ENCODE peak calls at places on chromosomes 16 and 17, in four cellular contexts. E is Panc1, I is K562, O is HCT116. W is an unnamed sample.

GRCh38 chr16:75591001-75591852 is 25.0 kb downstream of the GABARAPL2 start:
- DNase-seq in O (no peak), E (no peak), I (peak), W (no peak)

GRCh38 chr17:68456529-68457167 is 648 bp downstream of the WIPI1 start:
- DNase-seq in O (peak), E (no peak), I (no peak), W (peak)

GRCh38 chr16:22816475-22816874 is 2.5 kb downstream of the HS3ST2 start:
- DNase-seq in O (no peak), I (no peak), E (no peak), W (no peak)

GRCh38 chr16:83689385-83689831 is 118.4 kb upstream of the HSBP1 start:
- DNase-seq in I (no peak), E (no peak), O (no peak), W (no peak)

GRCh38 chr17:48542956-48543853 is 1.7 kb downstream of the HOXB2 start:
- DNase-seq in O (no peak), E (no peak), I (peak), W (no peak)

GRCh38 chr16:27273670-27274522 is 5.3 kb upstream of the NSMCE1 start:
- DNase-seq in I (no peak), O (peak), E (no peak), W (peak)

GRCh38 chr17:57524790-57525543 is 220.1 kb downstream of the CCDC182 start:
- DNase-seq in E (no peak), I (no peak), O (no peak), W (peak)

GRCh38 chr17:4478318-4478830 is 20.3 kb upstream of the SPNS2 start:
- DNase-seq in O (no peak), E (no peak), I (no peak), W (no peak)

GRCh38 chr17:72788950-72789585 is 303.4 kb downstream of the SLC39A11 start:
- DNase-seq in E (no peak), I (no peak), O (no peak), W (peak)

GRCh38 chr17:82435103-82435502 is 15.4 kb downstream of the CYBC1 start:
- DNase-seq in I (no peak), O (no peak), E (no peak), W (no peak)

GRCh38 chr16:7861891-7862585 is 529.4 kb downstream of the RBFOX1 start:
- DNase-seq in E (no peak), I (no peak), O (no peak), W (no peak)

GRCh38 chr16:4685292-4685691 is 8.1 kb upstream of the NUDT16L1 start:
- DNase-seq in O (no peak), E (no peak), I (no peak), W (no peak)

GRCh38 chr17:2067559-2067958 is 12.7 kb downstream of the HIC1 start:
- DNase-seq in E (no peak), I (no peak), O (no peak), W (no peak)

GRCh38 chr16:2186505-2186904 is 9.9 kb downstream of the CASKIN1 start:
- DNase-seq in O (no peak), E (no peak), I (no peak), W (no peak)

GRCh38 chr17:64984776-64985521 is 65.7 kb upstream of the LRRC37A3 start:
- DNase-seq in I (peak), E (no peak), O (no peak), W (peak)

GRCh38 chr17:10875984-10876555 is 38.2 kb upstream of the PIRT start:
- DNase-seq in O (peak), I (peak), E (peak), W (peak)

GRCh38 chr16:58045096-58045495 is 19.5 kb downstream of the MMP15 start:
- DNase-seq in I (no peak), E (no peak), O (no peak), W (no peak)

GRCh38 chr16:21701271-21701670 is 37.5 kb downstream of the OTOA start:
- DNase-seq in I (no peak), O (no peak), E (no peak), W (no peak)

GRCh38 chr17:33513769-33514168 is 220.7 kb upstream of the ASIC2 start:
- DNase-seq in O (no peak), E (no peak), I (no peak), W (no peak)

GRCh38 chr17:73929860-73930430 is 273.5 kb upstream of the RPL38 start:
- DNase-seq in I (no peak), E (no peak), O (no peak), W (no peak)

GRCh38 chr16:71847096-71847495 is 1.3 kb downstream of the ATXN1L start:
- DNase-seq in E (no peak), I (no peak), O (no peak), W (no peak)

GRCh38 chr17:66580601-66581385 is 254.1 kb upstream of the CACNG5 start:
- DNase-seq in O (no peak), I (peak), E (peak), W (no peak)

GRCh38 chr17:42286411-42287295 is 1.6 kb upstream of the STAT5A start:
- DNase-seq in I (peak), E (no peak), O (no peak), W (no peak)

GRCh38 chr17:13346996-13347762 is 254.6 kb downstream of the HS3ST3A1 start:
- DNase-seq in E (no peak), I (peak), O (peak), W (peak)

GRCh38 chr16:88552166-88552565 is 18.0 kb upstream of the ZC3H18 start:
- DNase-seq in I (no peak), O (no peak), E (no peak), W (no peak)

GRCh38 chr16:89383095-89384003 is 107.0 kb downstream of the ANKRD11 start:
- DNase-seq in E (no peak), I (peak), O (no peak), W (peak)

GRCh38 chr16:84356591-84357116 is 11.7 kb upstream of the ATP2C2 start:
- DNase-seq in I (no peak), O (no peak), E (no peak), W (peak)

GRCh38 chr17:40926341-40926740 is 11.1 kb downstream of the KRT23 start:
- DNase-seq in I (no peak), E (no peak), O (no peak), W (no peak)

GRCh38 chr16:3112058-3112880 is at the start of gene ZNF205:
- DNase-seq in E (no peak), I (peak), O (no peak), W (peak)

GRCh38 chr16:87679593-87680271 is 77.4 kb downstream of the JPH3 start:
- DNase-seq in O (no peak), I (no peak), E (no peak), W (no peak)

GRCh38 chr17:59830007-59830630 is 62.6 kb downstream of the TUBD1 start:
- DNase-seq in I (no peak), E (no peak), O (no peak), W (no peak)

GRCh38 chr16:89484088-89484501 is 6.3 kb downstream of the ANKRD11 start:
- DNase-seq in I (no peak), E (no peak), O (no peak), W (no peak)

GRCh38 chr17:36703860-36704266 is 102.5 kb downstream of the MRM1 start:
- DNase-seq in I (peak), E (no peak), O (no peak), W (no peak)

GRCh38 chr16:54270711-54271110 is 15.9 kb downstream of the IRX3 start:
- DNase-seq in E (no peak), I (no peak), O (no peak), W (no peak)

GRCh38 chr17:78307887-78308633 is 51.8 kb downstream of the SOCS3 start:
- DNase-seq in E (no peak), I (peak), O (no peak), W (peak)

GRCh38 chr17:78302478-78302877 is 57.4 kb downstream of the SOCS3 start:
- DNase-seq in I (no peak), O (no peak), E (no peak), W (no peak)

GRCh38 chr17:78305801-78306200 is 54.1 kb downstream of the SOCS3 start:
- DNase-seq in I (no peak), O (no peak), E (no peak), W (no peak)

GRCh38 chr17:78304549-78305037 is 55.3 kb downstream of the SOCS3 start:
- DNase-seq in E (no peak), I (no peak), O (no peak), W (no peak)

GRCh38 chr17:78306913-78307312 is 53.0 kb downstream of the SOCS3 start:
- DNase-seq in O (no peak), E (no peak), I (no peak), W (no peak)
- TF ChIP-seq TCF7L2 in O (no peak), E (no peak), I (no peak), W (no peak)

DNA sequence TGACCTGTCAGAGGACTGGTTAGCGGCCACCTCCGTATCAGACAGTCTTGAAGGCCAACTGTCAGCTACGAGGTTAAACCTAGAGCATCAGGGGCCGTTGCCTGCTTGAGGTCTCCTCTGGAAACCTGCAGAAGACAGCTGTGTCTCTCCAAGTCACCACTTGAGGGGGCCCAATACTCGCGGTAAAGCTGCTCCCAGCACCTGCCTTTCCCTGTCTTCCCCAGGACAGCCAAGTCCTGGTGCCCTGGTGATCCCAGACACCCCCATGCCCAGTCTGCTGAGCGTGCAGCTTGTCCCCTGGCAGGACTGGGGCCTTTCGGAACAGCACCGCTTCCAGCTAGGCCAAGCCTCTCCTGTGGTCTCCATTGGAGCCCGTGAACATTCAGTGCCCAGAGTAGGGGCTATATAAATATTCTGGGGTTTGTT is 80.1 kb downstream of the DNAH17 start:
- DNase-seq in I (peak), O (peak), E (peak), W (peak)
- TF ChIP-seq TCF7L2 in I (no peak), O (no peak), E (no peak), W (no peak)

DNA sequence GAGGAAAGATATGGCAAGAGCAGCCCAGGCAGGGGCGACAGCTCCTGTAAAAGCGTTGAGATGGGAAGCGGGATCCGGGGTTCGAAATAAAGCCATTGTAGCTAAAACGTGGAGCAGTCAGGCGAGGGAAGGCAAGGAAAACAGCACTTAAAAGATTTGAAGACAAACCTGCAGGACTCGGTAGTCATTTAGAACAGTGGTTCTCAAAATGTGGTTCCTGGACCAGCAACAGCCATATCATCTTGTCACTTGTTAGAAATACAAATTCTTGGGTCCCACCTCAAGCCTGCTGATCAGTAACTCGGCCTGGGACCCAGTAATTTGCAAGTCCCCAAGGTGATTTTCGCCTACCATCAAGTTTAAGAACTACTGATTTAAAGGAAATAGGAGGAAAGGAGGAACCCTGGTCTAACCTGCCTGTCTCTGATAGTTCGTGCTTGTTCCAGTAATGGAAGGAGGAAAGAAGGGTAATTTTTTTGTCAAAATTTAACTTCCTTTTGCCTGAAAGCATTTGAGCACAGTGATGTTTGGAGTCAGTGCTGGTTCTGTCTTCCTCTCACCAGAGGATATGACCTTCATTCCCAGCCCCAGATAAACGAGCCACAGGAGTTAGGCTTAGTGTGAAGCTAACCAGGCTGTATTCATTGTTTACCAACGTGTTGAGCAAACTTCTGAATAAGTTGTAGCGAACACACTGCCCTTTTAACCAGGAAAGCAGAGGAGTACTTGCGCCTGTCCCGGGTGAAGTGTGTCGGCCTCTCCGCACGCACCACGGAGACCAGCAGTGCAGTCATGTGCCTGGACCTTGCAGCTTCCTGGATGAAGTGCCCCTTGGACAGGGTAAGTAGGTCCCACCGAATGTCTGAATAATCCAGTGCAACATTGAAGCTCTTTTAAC is 1.1 kb downstream of the ORC6 start:
- DNase-seq in E (no peak), O (no peak), I (peak), W (peak)
- TF ChIP-seq TCF7L2 in E (no peak), O (no peak), I (no peak), W (no peak)

DNA sequence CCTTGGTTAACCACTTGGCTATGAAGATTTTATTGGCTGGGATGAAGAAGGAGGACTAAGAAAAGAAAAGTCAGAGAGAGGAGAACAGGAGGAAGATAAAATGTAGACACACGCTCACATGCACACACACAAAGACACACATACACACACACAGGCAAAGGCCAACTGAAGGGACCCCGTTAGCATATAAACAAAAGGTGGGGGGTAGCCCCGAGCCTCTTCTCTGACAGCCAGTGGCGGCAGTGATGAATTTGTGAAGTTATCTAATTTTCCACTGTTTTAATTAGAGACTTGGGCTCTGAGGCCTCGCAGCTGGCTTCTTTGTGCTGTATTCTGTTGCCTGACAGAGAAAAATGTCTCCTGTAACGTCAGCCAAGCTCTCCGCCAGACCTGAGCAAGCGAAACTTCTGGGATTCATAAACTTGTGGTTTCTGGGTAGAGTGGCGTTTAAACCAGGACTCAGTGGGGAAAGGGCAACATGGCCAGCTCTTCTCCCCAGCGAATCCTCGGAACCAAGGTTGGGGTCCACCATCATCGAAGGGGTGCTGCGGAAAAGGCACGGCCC is 113.9 kb upstream of the FOXF1 start:
- DNase-seq in I (no peak), E (no peak), O (no peak), W (no peak)
- TF ChIP-seq TCF7L2 in I (no peak), E (no peak), O (no peak), W (no peak)

GRCh38 chr17:78995022-78995760 is 14.4 kb downstream of the CANT1 start:
- DNase-seq in O (no peak), E (no peak), I (no peak), W (no peak)

GRCh38 chr17:78996781-78997201 is 12.8 kb downstream of the CANT1 start:
- DNase-seq in E (no peak), I (no peak), O (no peak), W (no peak)

GRCh38 chr17:78997231-78997741 is 12.3 kb downstream of the CANT1 start:
- DNase-seq in O (no peak), E (no peak), I (no peak), W (no peak)

GRCh38 chr17:78993981-78994671 is 14.4 kb upstream of the LGALS3BP start:
- DNase-seq in E (no peak), O (no peak), I (no peak), W (no peak)

GRCh38 chr17:78995761-78996451 is 13.7 kb downstream of the CANT1 start:
- DNase-seq in E (no peak), O (no peak), I (no peak), W (no peak)
- TF ChIP-seq TCF7L2 in E (no peak), O (no peak), I (no peak), W (no peak)